ENCODE peak calls at places on chromosomes 4 and X, in four cellular contexts. L, O, M and Q are unnamed samples.
A peak's percentile ranks its signal among the peaks of the same experiment; 100 is the strongest.

GRCh38 chrX:17719651-17720050 is 17.6 kb upstream of the SCML1 start:
- DNase-seq in L (no peak), O (no peak), M (no peak), Q (no peak)

GRCh38 chr4:75432683-75433082 is 81.5 kb downstream of the RCHY1 start:
- DNase-seq in L (no peak), O (no peak), M (no peak), Q (no peak)

GRCh38 chr4:52915131-52915645 is 53.1 kb downstream of the RASL11B start:
- DNase-seq in L (no peak), O (no peak), M (no peak), Q (no peak)

GRCh38 chr4:98688416-98689290 is 30.2 kb upstream of the TSPAN5 start:
- DNase-seq in L (no peak), O (peak; percentile 58), M (no peak), Q (no peak)

GRCh38 chr4:87882861-87883260 is 50.1 kb downstream of the MEPE start:
- DNase-seq in L (no peak), O (no peak), M (no peak), Q (no peak)

GRCh38 chrX:102739642-102740041 is 19.1 kb downstream of the GPRASP3 start:
- DNase-seq in L (no peak), O (peak; percentile 57), M (no peak), Q (no peak)

GRCh38 chr4:47662975-47663374 is 174.9 kb downstream of the CORIN start:
- DNase-seq in L (no peak), O (peak; percentile 8), M (no peak), Q (no peak)

GRCh38 chr4:150799207-150799606 is 215.9 kb downstream of the LRBA start:
- DNase-seq in L (no peak), O (no peak), M (no peak), Q (no peak)

GRCh38 chr4:35250771-35251170 is 993.5 kb downstream of the ARAP2 start:
- DNase-seq in L (no peak), O (no peak), M (no peak), Q (no peak)

GRCh38 chr4:158722291-158722916 is 792 bp downstream of the PPID start:
- DNase-seq in L (no peak), O (peak; percentile 12), M (peak; percentile 30), Q (no peak)

GRCh38 chr4:152220201-152220666 is 315.7 kb downstream of the FBXW7 start:
- DNase-seq in L (no peak), O (peak; percentile 15), M (no peak), Q (no peak)

GRCh38 chrX:108131471-108131870 is 39.9 kb downstream of the ATG4A start:
- DNase-seq in L (no peak), O (peak; percentile 44), M (no peak), Q (no peak)

GRCh38 chr4:88702780-88703179 is 5.2 kb upstream of the NAP1L5 start:
- DNase-seq in L (no peak), O (no peak), M (no peak), Q (no peak)

GRCh38 chrX:103831342-103831802 is 685 bp downstream of the RAB9B start:
- DNase-seq in L (no peak), O (no peak), M (no peak), Q (peak; percentile 73)

GRCh38 chrX:126557151-126557550 is 4.5 kb upstream of the DCAF12L1 start:
- DNase-seq in L (no peak), O (no peak), M (no peak), Q (no peak)

GRCh38 chr4:7793186-7793585 is 146.5 kb downstream of the AFAP1 start:
- DNase-seq in L (no peak), O (no peak), M (no peak), Q (no peak)